ENCODE peak calls at places on chromosomes 4 and X, in five cellular contexts. Q, F, R, D and P are unnamed samples. For H4K20me1, the result is how much of the 10 kb centered on the place peaks cover.

GRCh38 chrX:24093746-24094145 is 39.0 kb downstream of the EIF2S3 start:
- DNase-seq in Q (no peak), F (no peak), R (no peak), D (no peak), P (no peak)

GRCh38 chrX:75781618-75782017 is 3.4 kb downstream of the MAGEE2 start:
- DNase-seq in Q (no peak), F (no peak), R (peak), D (no peak), P (no peak)

GRCh38 chr4:113996599-113997177 is 17.2 kb upstream of the ARSJ start:
- DNase-seq in Q (no peak), F (no peak), R (peak), D (no peak), P (no peak)

GRCh38 chrX:109782994-109783711 is 50.1 kb upstream of the ACSL4 start:
- DNase-seq in Q (no peak), F (no peak), R (peak), D (no peak), P (no peak)

GRCh38 chrX:108396188-108396885 is 41.9 kb downstream of the COL4A6 start:
- DNase-seq in Q (peak), F (no peak), R (peak), D (peak), P (peak)

GRCh38 chr4:37822220-37822619 is 4.3 kb upstream of the PGM2 start:
- DNase-seq in Q (no peak), F (no peak), R (no peak), D (no peak), P (no peak)

GRCh38 chr4:4326136-4326535 is 36.1 kb downstream of the ZBTB49 start:
- DNase-seq in Q (no peak), F (no peak), R (no peak), D (no peak), P (no peak)

GRCh38 chr4:71974681-71975080 is 57.1 kb upstream of the NPFFR2 start:
- DNase-seq in Q (no peak), F (no peak), R (peak), D (no peak), P (peak)

GRCh38 chr4:37648084-37648817 is 37.9 kb downstream of the RELL1 start:
- DNase-seq in Q (peak), F (peak), R (peak), D (peak), P (peak)

GRCh38 chr4:105551968-105552746 is at the start of gene ARHGEF38:
- DNase-seq in Q (peak), F (no peak), R (peak), D (no peak), P (peak)

GRCh38 chrX:36961590-36961989 is 46.6 kb upstream of the FAM47C start:
- DNase-seq in Q (peak), F (no peak), R (no peak), D (peak), P (no peak)

GRCh38 chr4:120672558-120673147 is 249.9 kb downstream of the PRDM5 start:
- DNase-seq in Q (peak), F (no peak), R (no peak), D (no peak), P (no peak)

GRCh38 chr4:139540637-139541036 is 15.4 kb downstream of the SETD7 start:
- DNase-seq in Q (no peak), F (no peak), R (peak), D (no peak), P (no peak)

GRCh38 chr4:106315476-106315967 is 487 bp downstream of the TBCK start:
- DNase-seq in Q (no peak), F (peak), R (peak), D (no peak), P (peak)

GRCh38 chrX:15158736-15159406 is 111.0 kb downstream of the ASB9 start:
- DNase-seq in Q (no peak), F (no peak), R (peak), D (no peak), P (no peak)

GRCh38 chr4:2043396-2044118 is 15.6 kb upstream of the NAT8L start:
- DNase-seq in Q (no peak), F (no peak), R (no peak), D (no peak), P (no peak)

GRCh38 chrX:10702031-10702430 is 81.6 kb upstream of the MID1 start:
- DNase-seq in Q (no peak), F (no peak), R (no peak), D (no peak), P (no peak)

GRCh38 chr4:62709618-62710252 is 1509.6 kb downstream of the ADGRL3 start:
- DNase-seq in Q (no peak), F (peak), R (peak), D (no peak), P (peak)

GRCh38 chr4:9919047-9919446 is 102.2 kb downstream of the SLC2A9 start:
- DNase-seq in Q (peak), F (no peak), R (no peak), D (no peak), P (no peak)

GRCh38 chr4:87030606-87031441 is 96.0 kb downstream of the AFF1 start:
- DNase-seq in Q (no peak), F (no peak), R (peak), D (no peak), P (peak)

GRCh38 chrX:9534686-9535085 is 69.8 kb downstream of the TBL1X start:
- DNase-seq in Q (no peak), F (no peak), R (peak), D (no peak), P (peak)

GRCh38 chr4:10085828-10086505 is 30.6 kb downstream of the WDR1 start:
- DNase-seq in Q (no peak), F (no peak), R (no peak), D (no peak), P (no peak)

GRCh38 chrX:2425281-2426071 is 75.3 kb downstream of the DHRSX start:
- DNase-seq in Q (peak), F (no peak), R (no peak), D (no peak), P (no peak)

GRCh38 chr4:163631288-163631687 is 136.8 kb downstream of the TMA16 start:
- DNase-seq in Q (no peak), F (no peak), R (no peak), D (no peak), P (no peak)

GRCh38 chr4:101086801-101087586 is 260.3 kb downstream of the PPP3CA start:
- DNase-seq in Q (peak), F (no peak), R (no peak), D (no peak), P (no peak)

GRCh38 chr4:100317032-100317864 is 127.0 kb upstream of the DDIT4L start:
- DNase-seq in Q (no peak), F (no peak), R (peak), D (no peak), P (peak)

GRCh38 chr4:41067369-41067768 is 147.0 kb downstream of the APBB2 start:
- DNase-seq in Q (no peak), F (no peak), R (peak), D (no peak), P (peak)

DNA sequence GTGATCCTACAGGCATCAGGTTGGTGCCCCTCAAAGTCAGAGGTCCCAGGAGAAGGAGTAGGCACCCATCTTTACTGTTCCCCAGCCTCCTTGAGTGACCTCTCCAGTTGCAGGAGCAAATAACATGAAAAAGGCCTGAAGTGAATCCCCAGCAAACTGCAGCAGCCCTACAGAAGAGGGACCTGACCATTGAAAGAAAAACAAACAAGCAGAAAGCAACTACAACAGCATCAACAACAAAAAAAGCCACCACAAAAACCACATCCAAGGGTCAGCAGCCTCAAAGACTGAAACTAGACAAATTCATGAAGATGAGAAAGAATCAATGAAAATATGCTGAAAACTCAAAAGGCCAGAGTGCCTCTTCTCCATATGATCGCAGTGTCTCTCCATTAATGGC is 128.7 kb downstream of the ANKRD50 start:
- DNase-seq in Q (no peak), F (no peak), R (no peak), D (no peak), P (no peak)
- H4K20me1 ChIP-seq in Q (under half), F (under half), R (under half), D (under half), P (under half)

GRCh38 chr4:81227138-81227537 is 12.1 kb upstream of the PRKG2 start:
- DNase-seq in Q (no peak), F (no peak), R (no peak), D (no peak), P (no peak)
- H2AFZ ChIP-seq in Q (no peak), F (no peak), R (no peak), D (no peak), P (no peak)

GRCh38 chr4:53100801-53101581 is 238.9 kb downstream of the RASL11B start:
- DNase-seq in Q (no peak), F (no peak), R (peak), D (no peak), P (peak)
- H3K4me2 ChIP-seq in Q (no peak), F (no peak), R (peak), D (no peak), P (peak)

GRCh38 chr4:128859887-128860774 is 50.6 kb downstream of the JADE1 start:
- DNase-seq in Q (no peak), F (no peak), R (peak), D (no peak), P (peak)
- H4K20me1 ChIP-seq in Q (under half), F (under half), R (under half), D (under half), P (under half)